ENCODE peak calls at places on chromosomes 6 and 20, in seven cellular contexts. N is adrenal gland, U is D341Med, S is aorta, E is Kasumi-1, K is 8988T, Y is right atrium auricular region. Z is an unnamed sample.
A peak's percentile ranks its signal among the peaks of the same experiment; 100 is the strongest.

GRCh38 chr20:12203981-12204380 is 286.3 kb downstream of the BTBD3 start:
- DNase-seq in S (no peak), N (no peak), Y (no peak), E (no peak), K (no peak), U (no peak), Z (no peak)

GRCh38 chr6:164741938-164742451 is 567.4 kb downstream of the C6orf118 start:
- DNase-seq in S (no peak), K (no peak), N (no peak), Y (no peak), E (no peak), U (no peak), Z (no peak)

GRCh38 chr20:53578492-53579222 is 15.0 kb downstream of the ZNF217 start:
- DNase-seq in Y (peak; percentile 59), S (no peak), N (peak; percentile 72), K (peak; percentile 56), U (peak; percentile 72), E (peak; percentile 90), Z (peak; percentile 84)

GRCh38 chr6:168086616-168087015 is 7.6 kb upstream of the FRMD1 start:
- DNase-seq in K (no peak), U (no peak), N (no peak), Y (no peak), E (no peak), S (no peak), Z (no peak)

GRCh38 chr6:1871936-1872335 is 262.2 kb downstream of the FOXC1 start:
- DNase-seq in N (no peak), E (no peak), U (no peak), S (peak; percentile 61), Y (no peak), K (no peak), Z (no peak)

GRCh38 chr20:62953167-62953838 is 794 bp downstream of the SLC17A9 start:
- DNase-seq in Y (no peak), U (peak; percentile 32), N (no peak), E (no peak), K (no peak), S (peak; percentile 58), Z (no peak)

GRCh38 chr20:39849664-39850063 is 839.4 kb downstream of the MAFB start:
- DNase-seq in U (no peak), E (no peak), N (peak; percentile 96), Y (peak; percentile 87), S (peak; percentile 90), K (no peak), Z (peak; percentile 44)

GRCh38 chr20:63061701-63062100 is 54.9 kb upstream of the BHLHE23 start:
- DNase-seq in K (no peak), S (peak; percentile 13), E (no peak), Y (no peak), U (no peak), N (peak; percentile 1), Z (no peak)

GRCh38 chr6:122248001-122248669 is 151.3 kb upstream of the HSF2 start:
- DNase-seq in Y (no peak), E (no peak), N (no peak), S (no peak), K (no peak), U (no peak), Z (no peak)

GRCh38 chr6:161215876-161216615 is 57.8 kb downstream of the AGPAT4 start:
- DNase-seq in E (no peak), U (no peak), S (no peak), N (no peak), K (no peak), Y (no peak), Z (no peak)

GRCh38 chr6:121748850-121749249 is 313.4 kb downstream of the GJA1 start:
- DNase-seq in U (peak; percentile 68), Y (no peak), K (no peak), S (no peak), N (no peak), E (no peak), Z (no peak)

GRCh38 chr20:45890077-45890996 is 671 bp downstream of the NEURL2 start:
- DNase-seq in U (peak; percentile 78), Y (peak; percentile 91), E (peak; percentile 43), K (no peak), S (peak; percentile 90), N (peak; percentile 73), Z (peak; percentile 64)

GRCh38 chr6:37535701-37536461 is 36.2 kb upstream of the CCDC167 start:
- DNase-seq in S (no peak), N (peak; percentile 32), Y (no peak), K (no peak), E (no peak), U (no peak), Z (no peak)

GRCh38 chr6:69624944-69625343 is 171.9 kb downstream of the LMBRD1 start:
- DNase-seq in K (no peak), Y (no peak), N (no peak), U (no peak), E (no peak), S (no peak), Z (no peak)

GRCh38 chr6:70124882-70125535 is 177.9 kb downstream of the COL9A1 start:
- DNase-seq in Y (no peak), E (no peak), N (no peak), U (no peak), S (no peak), K (no peak), Z (peak; percentile 90)

GRCh38 chr6:159008656-159009288 is 8.8 kb upstream of the RSPH3 start:
- DNase-seq in U (peak; percentile 52), K (no peak), E (peak; percentile 42), Y (no peak), S (no peak), N (no peak), Z (peak; percentile 58)

Z was measured in renal cortical epithelial cell.